ENCODE peak calls at places on chromosome 20, in five cellular contexts. C, H, I, A and O are unnamed samples.

GRCh38 chr20:20002101-20002998 is 14.8 kb upstream of the NAA20 start:
- DNase-seq in C (no peak), H (peak), I (no peak), A (no peak), O (no peak)

GRCh38 chr20:59043698-59044097 is 1.1 kb upstream of the PRELID3B start:
- DNase-seq in C (no peak), H (peak), I (peak), A (peak), O (no peak)

GRCh38 chr20:63293866-63294535 is 1.0 kb downstream of the COL20A1 start:
- DNase-seq in C (peak), H (no peak), I (no peak), A (no peak), O (no peak)

GRCh38 chr20:44946266-44946852 is 13.8 kb downstream of the TOMM34 start:
- DNase-seq in C (no peak), H (no peak), I (no peak), A (no peak), O (no peak)

GRCh38 chr20:56614196-56614595 is 14.9 kb upstream of the TFAP2C start:
- DNase-seq in C (no peak), H (no peak), I (no peak), A (no peak), O (no peak)

GRCh38 chr20:47773381-47773786 is 11.9 kb downstream of the SULF2 start:
- DNase-seq in C (no peak), H (no peak), I (no peak), A (no peak), O (no peak)

GRCh38 chr20:57398231-57398821 is 7.1 kb downstream of the RBM38 start:
- DNase-seq in C (no peak), H (no peak), I (peak), A (no peak), O (no peak)

GRCh38 chr20:19212524-19213502 is at the start of gene SLC24A3:
- DNase-seq in C (peak), H (peak), I (no peak), A (peak), O (no peak)

GRCh38 chr20:63009988-63010769 is 3.4 kb upstream of the BHLHE23 start:
- DNase-seq in C (no peak), H (no peak), I (no peak), A (no peak), O (no peak)

GRCh38 chr20:831956-832355 is 1.6 kb upstream of the FAM110A start:
- DNase-seq in C (no peak), H (no peak), I (no peak), A (no peak), O (no peak)

GRCh38 chr20:61899971-61900370 is 165.7 kb downstream of the TAF4 start:
- DNase-seq in C (peak), H (no peak), I (no peak), A (no peak), O (no peak)

GRCh38 chr20:54497931-54498718 is 22.7 kb downstream of the DOK5 start:
- DNase-seq in C (no peak), H (no peak), I (no peak), A (peak), O (no peak)

DNA sequence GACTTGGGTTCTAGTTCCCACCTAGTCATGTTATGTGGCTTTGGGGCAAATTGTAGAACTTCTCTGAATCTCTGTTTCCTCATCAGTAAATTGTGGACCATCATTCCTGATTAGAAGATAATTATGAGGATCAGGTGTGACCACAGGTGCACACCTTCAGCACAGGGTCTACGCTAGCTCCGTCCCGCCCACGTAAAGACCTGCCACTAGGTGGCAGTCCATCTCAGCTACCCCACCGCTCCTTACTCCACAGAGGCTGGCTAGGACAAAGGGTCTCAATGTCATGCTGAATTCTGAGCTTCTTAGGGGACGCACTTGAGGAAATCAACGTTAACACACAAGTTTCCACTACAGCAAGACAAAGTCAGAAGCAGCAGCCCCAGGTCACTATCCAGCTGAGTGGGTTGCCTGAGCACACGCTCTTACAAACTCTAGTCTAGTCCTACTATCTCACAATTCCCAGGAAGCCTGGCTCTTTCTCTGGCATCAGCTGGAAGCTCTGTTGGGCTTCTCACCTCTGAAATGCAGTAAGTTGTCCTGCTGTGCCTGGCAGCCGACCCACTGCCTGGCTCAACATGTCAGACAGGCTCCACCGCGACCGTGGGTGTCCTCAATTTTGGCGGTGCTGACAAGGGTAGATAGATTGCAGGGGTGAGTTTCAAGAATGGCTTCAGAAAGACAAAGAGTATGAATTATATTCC is 2.0 kb upstream of the PLCG1 start:
- DNase-seq in C (peak), H (peak), I (peak), A (peak), O (peak)
- TF ChIP-seq EZH2phosphoT487 in C (no peak), H (no peak), I (no peak), A (no peak), O (no peak)

GRCh38 chr20:1905693-1906092 is 10.5 kb downstream of the SIRPA start:
- DNase-seq in C (no peak), H (no peak), I (no peak), A (no peak), O (no peak)
- TF ChIP-seq EZH2phosphoT487 in C (no peak), H (no peak), I (no peak), A (no peak), O (no peak)

GRCh38 chr20:13487202-13487601 is 151.5 kb downstream of the TASP1 start:
- DNase-seq in C (no peak), H (no peak), I (no peak), A (no peak), O (no peak)
- TF ChIP-seq EZH2phosphoT487 in C (no peak), H (no peak), I (no peak), A (no peak), O (no peak)

GRCh38 chr20:50308513-50309279 is 118.1 kb downstream of the CEBPB start:
- DNase-seq in C (peak), H (peak), I (peak), A (peak), O (peak)
- TF ChIP-seq EZH2phosphoT487 in C (no peak), H (no peak), I (no peak), A (no peak), O (no peak)